ENCODE peak calls at places on chromosomes 2 and 18, in ten cellular contexts. One of them, this sample, is unnamed.

GRCh38 chr2:86235196-86235980 is 36.1 kb downstream of the MRPL35 start:
- DNase-seq in left lung: no peak
- DNase-seq in psoas muscle: no peak
- DNase-seq in left ventricle myocardium inferior: no peak
- DNase-seq in lower lobe of right lung: no peak
- DNase-seq in neural progenitor cell: peak; percentile 48
- DNase-seq in SK-N-SH: no peak
- DNase-seq in GM12864: no peak
- DNase-seq in B cell: no peak
- DNase-seq in CD4-positive, alpha-beta T cell: no peak
- DNase-seq in this sample: no peak

GRCh38 chr2:190535119-190535439 is 557 bp upstream of the NEMP2 start:
- DNase-seq in SK-N-SH: no peak
- DNase-seq in neural progenitor cell: no peak
- DNase-seq in psoas muscle: no peak
- DNase-seq in B cell: no peak
- DNase-seq in left ventricle myocardium inferior: no peak
- DNase-seq in left lung: no peak
- DNase-seq in GM12864: no peak
- DNase-seq in CD4-positive, alpha-beta T cell: no peak
- DNase-seq in lower lobe of right lung: no peak
- DNase-seq in this sample: no peak

GRCh38 chr2:189515264-189515663 is 65.3 kb downstream of the SLC40A1 start:
- DNase-seq in B cell: no peak
- DNase-seq in lower lobe of right lung: no peak
- DNase-seq in SK-N-SH: no peak
- DNase-seq in GM12864: no peak
- DNase-seq in left ventricle myocardium inferior: no peak
- DNase-seq in left lung: no peak
- DNase-seq in neural progenitor cell: no peak
- DNase-seq in CD4-positive, alpha-beta T cell: no peak
- DNase-seq in psoas muscle: no peak
- DNase-seq in this sample: no peak

GRCh38 chr2:44237221-44237620 is 38.1 kb upstream of the SLC3A1 start:
- DNase-seq in GM12864: peak; percentile 45
- DNase-seq in neural progenitor cell: no peak
- DNase-seq in SK-N-SH: no peak
- DNase-seq in left ventricle myocardium inferior: no peak
- DNase-seq in B cell: peak; percentile 42
- DNase-seq in lower lobe of right lung: no peak
- DNase-seq in psoas muscle: no peak
- DNase-seq in left lung: no peak
- DNase-seq in CD4-positive, alpha-beta T cell: no peak
- DNase-seq in this sample: peak; percentile 16

GRCh38 chr2:106174056-106174455 is 20.0 kb downstream of the UXS1 start:
- DNase-seq in SK-N-SH: no peak
- DNase-seq in B cell: no peak
- DNase-seq in left lung: no peak
- DNase-seq in GM12864: no peak
- DNase-seq in left ventricle myocardium inferior: no peak
- DNase-seq in psoas muscle: no peak
- DNase-seq in lower lobe of right lung: no peak
- DNase-seq in CD4-positive, alpha-beta T cell: no peak
- DNase-seq in neural progenitor cell: no peak
- DNase-seq in this sample: no peak

GRCh38 chr2:178825183-178825582 is 18.0 kb upstream of the TTN start:
- DNase-seq in left ventricle myocardium inferior: no peak
- DNase-seq in left lung: no peak
- DNase-seq in SK-N-SH: no peak
- DNase-seq in CD4-positive, alpha-beta T cell: no peak
- DNase-seq in neural progenitor cell: no peak
- DNase-seq in GM12864: no peak
- DNase-seq in lower lobe of right lung: no peak
- DNase-seq in psoas muscle: no peak
- DNase-seq in B cell: no peak
- DNase-seq in this sample: no peak

GRCh38 chr18:10101293-10101701 is 187.5 kb downstream of the VAPA start:
- DNase-seq in SK-N-SH: no peak
- DNase-seq in B cell: no peak
- DNase-seq in neural progenitor cell: peak; percentile 11
- DNase-seq in GM12864: no peak
- DNase-seq in CD4-positive, alpha-beta T cell: no peak
- DNase-seq in psoas muscle: peak; percentile 30
- DNase-seq in left ventricle myocardium inferior: no peak
- DNase-seq in lower lobe of right lung: no peak
- DNase-seq in left lung: no peak
- DNase-seq in this sample: no peak

GRCh38 chr2:150552421-150552820 is 65.0 kb upstream of the RND3 start:
- DNase-seq in CD4-positive, alpha-beta T cell: no peak
- DNase-seq in SK-N-SH: no peak
- DNase-seq in left lung: no peak
- DNase-seq in psoas muscle: no peak
- DNase-seq in GM12864: no peak
- DNase-seq in lower lobe of right lung: no peak
- DNase-seq in B cell: no peak
- DNase-seq in left ventricle myocardium inferior: no peak
- DNase-seq in neural progenitor cell: no peak
- DNase-seq in this sample: no peak

GRCh38 chr2:36541891-36542595 is 55.9 kb downstream of the FEZ2 start:
- DNase-seq in lower lobe of right lung: no peak
- DNase-seq in psoas muscle: no peak
- DNase-seq in left ventricle myocardium inferior: no peak
- DNase-seq in GM12864: no peak
- DNase-seq in B cell: no peak
- DNase-seq in neural progenitor cell: no peak
- DNase-seq in left lung: no peak
- DNase-seq in SK-N-SH: no peak
- DNase-seq in CD4-positive, alpha-beta T cell: no peak
- DNase-seq in this sample: no peak

GRCh38 chr2:36540986-36541750 is 56.8 kb downstream of the FEZ2 start:
- DNase-seq in lower lobe of right lung: no peak
- DNase-seq in B cell: no peak
- DNase-seq in SK-N-SH: no peak
- DNase-seq in neural progenitor cell: no peak
- DNase-seq in left ventricle myocardium inferior: no peak
- DNase-seq in CD4-positive, alpha-beta T cell: no peak
- DNase-seq in GM12864: no peak
- DNase-seq in left lung: no peak
- DNase-seq in psoas muscle: no peak
- DNase-seq in this sample: no peak

GRCh38 chr2:36545871-36546416 is 52.0 kb downstream of the FEZ2 start:
- DNase-seq in left ventricle myocardium inferior: no peak
- DNase-seq in lower lobe of right lung: no peak
- DNase-seq in psoas muscle: no peak
- DNase-seq in SK-N-SH: no peak
- DNase-seq in neural progenitor cell: no peak
- DNase-seq in left lung: no peak
- DNase-seq in GM12864: no peak
- DNase-seq in B cell: no peak
- DNase-seq in CD4-positive, alpha-beta T cell: no peak
- DNase-seq in this sample: no peak

GRCh38 chr2:36547906-36548305 is 50.1 kb downstream of the FEZ2 start:
- DNase-seq in SK-N-SH: no peak
- DNase-seq in B cell: no peak
- DNase-seq in CD4-positive, alpha-beta T cell: no peak
- DNase-seq in lower lobe of right lung: no peak
- DNase-seq in left lung: no peak
- DNase-seq in neural progenitor cell: no peak
- DNase-seq in GM12864: no peak
- DNase-seq in psoas muscle: no peak
- DNase-seq in left ventricle myocardium inferior: no peak
- DNase-seq in this sample: no peak

DNA sequence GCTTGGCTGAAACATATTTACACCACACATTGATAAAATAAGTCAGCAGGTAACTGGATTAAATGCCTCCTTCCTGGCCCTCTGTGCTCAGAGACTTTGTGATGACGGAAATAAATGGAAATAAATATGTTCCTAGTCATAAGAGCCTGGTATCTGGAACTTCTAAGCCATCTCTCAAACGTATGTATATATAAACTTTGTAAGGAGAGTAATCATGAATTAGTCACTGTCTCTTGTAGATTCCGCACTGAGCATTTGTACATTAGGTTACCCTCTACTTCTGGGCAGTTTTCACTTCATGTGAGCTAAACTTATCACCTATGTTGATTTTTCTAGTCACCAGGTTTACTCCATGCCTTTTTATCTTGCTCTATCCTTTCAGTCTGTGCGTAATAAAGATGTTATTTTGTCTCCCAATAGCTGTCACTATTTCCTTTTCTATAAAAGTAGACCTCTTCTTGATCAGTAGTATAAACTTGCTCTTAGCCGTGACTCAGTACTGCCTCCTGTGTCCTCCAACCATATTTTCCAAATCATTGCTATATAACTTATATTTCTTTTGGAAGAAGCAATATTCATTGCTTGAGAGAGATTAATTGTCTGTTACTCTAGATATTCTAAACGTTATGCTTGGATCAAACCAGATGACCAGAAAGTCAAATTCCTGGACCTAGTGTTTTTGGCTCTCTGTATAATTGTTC is 53.2 kb downstream of the FEZ2 start:
- DNase-seq in CD4-positive, alpha-beta T cell: no peak
- DNase-seq in GM12864: no peak
- DNase-seq in SK-N-SH: no peak
- DNase-seq in B cell: no peak
- DNase-seq in left lung: no peak
- DNase-seq in left ventricle myocardium inferior: no peak
- DNase-seq in lower lobe of right lung: no peak
- DNase-seq in neural progenitor cell: no peak
- DNase-seq in psoas muscle: no peak
- DNase-seq in this sample: no peak
- TF ChIP-seq CTCF in CD4-positive, alpha-beta T cell: no peak
- TF ChIP-seq CTCF in GM12864: no peak
- TF ChIP-seq CTCF in SK-N-SH: peak; percentile 62
- TF ChIP-seq CTCF in B cell: no peak
- TF ChIP-seq CTCF in left lung: no peak
- TF ChIP-seq CTCF in left ventricle myocardium inferior: peak; percentile 7
- TF ChIP-seq CTCF in lower lobe of right lung: no peak
- TF ChIP-seq CTCF in neural progenitor cell: peak; percentile 34
- TF ChIP-seq CTCF in psoas muscle: no peak
- TF ChIP-seq CTCF in this sample: no peak

DNA sequence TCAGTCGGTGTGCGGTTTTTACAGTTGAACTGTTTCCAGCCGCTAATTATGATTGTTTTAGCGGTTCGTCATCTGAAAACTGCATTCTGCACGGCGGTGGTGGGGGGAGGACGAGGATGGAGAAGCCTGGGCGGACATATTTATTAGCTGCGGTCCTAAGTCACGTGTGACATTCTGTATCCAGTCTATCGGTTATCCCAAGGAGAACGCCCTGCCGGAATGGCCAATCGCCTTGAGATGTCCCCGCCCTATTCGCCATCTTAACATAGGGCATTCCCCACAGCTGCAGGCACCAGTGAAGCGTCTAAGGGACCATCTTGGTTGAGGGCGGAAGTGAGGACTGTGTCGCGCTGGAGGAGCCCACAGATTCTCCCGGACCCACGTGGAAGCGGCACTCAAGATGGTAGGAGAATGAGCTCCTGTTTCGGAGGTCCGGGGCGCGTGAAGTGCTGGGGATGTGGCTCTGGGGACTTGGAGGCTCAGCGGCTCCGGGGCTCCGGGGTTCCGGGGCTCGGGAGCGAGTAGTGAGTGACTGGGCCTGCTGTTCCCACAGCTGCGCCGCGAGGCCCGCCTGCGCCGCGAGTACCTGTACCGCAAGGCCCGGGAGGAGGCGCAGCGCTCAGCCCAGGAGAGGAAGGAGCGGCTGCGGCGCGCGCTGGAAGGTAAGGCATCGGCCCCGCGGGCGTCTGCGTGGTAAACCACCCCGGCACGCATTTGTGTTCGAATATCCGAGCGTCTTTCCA is at the start of gene IMP4:
- DNase-seq in left lung: peak; percentile 98
- DNase-seq in GM12864: peak; percentile 99
- DNase-seq in SK-N-SH: peak; percentile 90
- DNase-seq in psoas muscle: peak; percentile 96
- DNase-seq in lower lobe of right lung: peak; percentile 97
- DNase-seq in left ventricle myocardium inferior: peak; percentile 95
- DNase-seq in CD4-positive, alpha-beta T cell: peak; percentile 97
- DNase-seq in B cell: peak; percentile 86
- DNase-seq in neural progenitor cell: peak; percentile 99
- DNase-seq in this sample: peak; percentile 91
- TF ChIP-seq CTCF in left lung: no peak
- TF ChIP-seq CTCF in GM12864: no peak
- TF ChIP-seq CTCF in SK-N-SH: peak; percentile 43
- TF ChIP-seq CTCF in psoas muscle: peak; percentile 26
- TF ChIP-seq CTCF in lower lobe of right lung: peak; percentile 44
- TF ChIP-seq CTCF in left ventricle myocardium inferior: peak; percentile 44
- TF ChIP-seq CTCF in CD4-positive, alpha-beta T cell: peak; percentile 46
- TF ChIP-seq CTCF in B cell: peak; percentile 53
- TF ChIP-seq CTCF in neural progenitor cell: peak; percentile 44
- TF ChIP-seq CTCF in this sample: no peak

GRCh38 chr2:120786559-120786960 is 50.9 kb downstream of the GLI2 start:
- DNase-seq in CD4-positive, alpha-beta T cell: no peak
- DNase-seq in GM12864: no peak
- DNase-seq in neural progenitor cell: no peak
- DNase-seq in left lung: no peak
- DNase-seq in psoas muscle: no peak
- DNase-seq in left ventricle myocardium inferior: no peak
- DNase-seq in SK-N-SH: no peak
- DNase-seq in lower lobe of right lung: no peak
- DNase-seq in B cell: no peak
- DNase-seq in this sample: no peak

GRCh38 chr2:120783969-120784372 is 48.3 kb downstream of the GLI2 start:
- DNase-seq in left ventricle myocardium inferior: no peak
- DNase-seq in neural progenitor cell: no peak
- DNase-seq in left lung: no peak
- DNase-seq in lower lobe of right lung: no peak
- DNase-seq in SK-N-SH: peak; percentile 61
- DNase-seq in B cell: no peak
- DNase-seq in psoas muscle: no peak
- DNase-seq in GM12864: no peak
- DNase-seq in CD4-positive, alpha-beta T cell: no peak
- DNase-seq in this sample: no peak

GRCh38 chr2:120787512-120788348 is 52.1 kb downstream of the GLI2 start:
- DNase-seq in left lung: no peak
- DNase-seq in lower lobe of right lung: no peak
- DNase-seq in CD4-positive, alpha-beta T cell: no peak
- DNase-seq in SK-N-SH: no peak
- DNase-seq in left ventricle myocardium inferior: no peak
- DNase-seq in B cell: no peak
- DNase-seq in psoas muscle: no peak
- DNase-seq in neural progenitor cell: no peak
- DNase-seq in GM12864: no peak
- DNase-seq in this sample: no peak

GRCh38 chr2:120785228-120785966 is 49.7 kb downstream of the GLI2 start:
- DNase-seq in B cell: no peak
- DNase-seq in SK-N-SH: no peak
- DNase-seq in lower lobe of right lung: no peak
- DNase-seq in left ventricle myocardium inferior: no peak
- DNase-seq in CD4-positive, alpha-beta T cell: no peak
- DNase-seq in neural progenitor cell: no peak
- DNase-seq in GM12864: no peak
- DNase-seq in left lung: no peak
- DNase-seq in psoas muscle: no peak
- DNase-seq in this sample: no peak

GRCh38 chr2:120786038-120786437 is 50.4 kb downstream of the GLI2 start:
- DNase-seq in SK-N-SH: no peak
- DNase-seq in left ventricle myocardium inferior: no peak
- DNase-seq in psoas muscle: no peak
- DNase-seq in lower lobe of right lung: no peak
- DNase-seq in CD4-positive, alpha-beta T cell: no peak
- DNase-seq in left lung: no peak
- DNase-seq in B cell: no peak
- DNase-seq in GM12864: no peak
- DNase-seq in neural progenitor cell: no peak
- DNase-seq in this sample: no peak
- TF ChIP-seq CTCF in SK-N-SH: no peak
- TF ChIP-seq CTCF in left ventricle myocardium inferior: no peak
- TF ChIP-seq CTCF in psoas muscle: no peak
- TF ChIP-seq CTCF in lower lobe of right lung: no peak
- TF ChIP-seq CTCF in CD4-positive, alpha-beta T cell: no peak
- TF ChIP-seq CTCF in left lung: no peak
- TF ChIP-seq CTCF in B cell: no peak
- TF ChIP-seq CTCF in GM12864: no peak
- TF ChIP-seq CTCF in neural progenitor cell: no peak
- TF ChIP-seq CTCF in this sample: no peak

GRCh38 chr18:63949068-63949737 is at the start of gene HMSD:
- DNase-seq in left lung: peak; percentile 78
- DNase-seq in CD4-positive, alpha-beta T cell: no peak
- DNase-seq in psoas muscle: peak; percentile 34
- DNase-seq in left ventricle myocardium inferior: peak; percentile 52
- DNase-seq in SK-N-SH: peak; percentile 56
- DNase-seq in neural progenitor cell: peak; percentile 84
- DNase-seq in GM12864: no peak
- DNase-seq in lower lobe of right lung: peak; percentile 80
- DNase-seq in B cell: peak; percentile 75
- DNase-seq in this sample: peak; percentile 80
- TF ChIP-seq CTCF in left lung: peak; percentile 45
- TF ChIP-seq CTCF in CD4-positive, alpha-beta T cell: peak; percentile 44
- TF ChIP-seq CTCF in psoas muscle: peak; percentile 14
- TF ChIP-seq CTCF in left ventricle myocardium inferior: peak; percentile 51
- TF ChIP-seq CTCF in SK-N-SH: peak; percentile 17
- TF ChIP-seq CTCF in neural progenitor cell: peak; percentile 54
- TF ChIP-seq CTCF in GM12864: peak; percentile 54
- TF ChIP-seq CTCF in lower lobe of right lung: peak; percentile 38
- TF ChIP-seq CTCF in B cell: peak; percentile 53
- TF ChIP-seq CTCF in this sample: peak; percentile 24

This sample was measured in GM20000.